ENCODE peak calls at places on chromosomes 4 and X, in five cellular contexts. X is upper lobe of left lung; B is CD4-positive, alpha-beta T cell; D is fibroblast of pulmonary artery; Y is Calu3. W is an unnamed sample.

GRCh38 chr4:80268081-80268823 is 1.8 kb downstream of the FGF5 start:
- DNase-seq in Y (no peak), B (no peak), D (peak; percentile 39), X (no peak), W (no peak)

GRCh38 chr4:55169352-55169959 is 44.1 kb upstream of the KDR start:
- DNase-seq in D (peak; percentile 52), B (no peak), X (peak; percentile 42), Y (peak; percentile 48), W (peak; percentile 37)

GRCh38 chrX:345020-345925 is 26.7 kb upstream of the GTPBP6 start:
- DNase-seq in Y (no peak), B (no peak), D (no peak), X (no peak), W (no peak)

GRCh38 chr4:17038510-17039176 is 140.2 kb upstream of the LDB2 start:
- DNase-seq in Y (peak; percentile 26), B (no peak), D (peak; percentile 29), X (no peak), W (no peak)

GRCh38 chrX:43481601-43482000 is 174.5 kb upstream of the MAOA start:
- DNase-seq in B (no peak), Y (no peak), X (no peak), D (no peak), W (peak; percentile 2)

GRCh38 chrX:115378471-115378870 is 89.0 kb downstream of the LUZP4 start:
- DNase-seq in Y (no peak), B (no peak), D (peak; percentile 74), X (no peak), W (no peak)

GRCh38 chr4:163606885-163607284 is 112.4 kb downstream of the TMA16 start:
- DNase-seq in X (no peak), Y (no peak), D (no peak), B (no peak), W (no peak)

GRCh38 chrX:78540171-78540570 is 119.0 kb downstream of the RTL3 start:
- DNase-seq in B (no peak), D (peak; percentile 26), X (no peak), Y (no peak), W (no peak)

GRCh38 chrX:153378607-153379006 is 22.5 kb downstream of the PNMA6E start:
- DNase-seq in D (no peak), Y (no peak), X (no peak), B (no peak), W (no peak)

GRCh38 chrX:108735087-108735679 is 1.2 kb downstream of the IRS4 start:
- DNase-seq in B (no peak), D (no peak), X (no peak), Y (no peak), W (no peak)

GRCh38 chr4:77960367-77960766 is 96.8 kb upstream of the FRAS1 start:
- DNase-seq in D (no peak), Y (no peak), B (no peak), X (no peak), W (no peak)

GRCh38 chr4:177596035-177596434 is 153.8 kb upstream of the AGA start:
- DNase-seq in D (peak; percentile 55), Y (peak; percentile 62), B (no peak), X (no peak), W (no peak)

GRCh38 chrX:119676949-119677653 is 15.9 kb downstream of the SEPTIN6 start:
- DNase-seq in B (no peak), Y (no peak), X (no peak), D (no peak), W (no peak)

GRCh38 chr4:94256833-94257232 is 49.2 kb downstream of the SMARCAD1 start:
- DNase-seq in B (no peak), D (peak; percentile 19), X (no peak), Y (no peak), W (no peak)

GRCh38 chr4:6763330-6763851 is 19.1 kb upstream of the KIAA0232 start:
- DNase-seq in X (no peak), D (no peak), Y (no peak), B (no peak), W (no peak)

GRCh38 chr4:88106205-88106604 is 52.2 kb downstream of the ABCG2 start:
- DNase-seq in B (no peak), Y (no peak), D (peak; percentile 32), X (no peak), W (no peak)

GRCh38 chr4:184283659-184284335 is 66.1 kb upstream of the ENPP6 start:
- DNase-seq in X (no peak), Y (no peak), B (no peak), D (no peak), W (no peak)

GRCh38 chr4:184280591-184281071 is 63.0 kb upstream of the ENPP6 start:
- DNase-seq in D (no peak), B (no peak), Y (no peak), X (no peak), W (no peak)

GRCh38 chr4:184282895-184283654 is 65.4 kb upstream of the ENPP6 start:
- DNase-seq in B (no peak), Y (no peak), X (no peak), D (no peak), W (no peak)

GRCh38 chr4:184281231-184282139 is 63.8 kb upstream of the ENPP6 start:
- DNase-seq in D (no peak), Y (no peak), X (no peak), B (no peak), W (no peak)

DNA sequence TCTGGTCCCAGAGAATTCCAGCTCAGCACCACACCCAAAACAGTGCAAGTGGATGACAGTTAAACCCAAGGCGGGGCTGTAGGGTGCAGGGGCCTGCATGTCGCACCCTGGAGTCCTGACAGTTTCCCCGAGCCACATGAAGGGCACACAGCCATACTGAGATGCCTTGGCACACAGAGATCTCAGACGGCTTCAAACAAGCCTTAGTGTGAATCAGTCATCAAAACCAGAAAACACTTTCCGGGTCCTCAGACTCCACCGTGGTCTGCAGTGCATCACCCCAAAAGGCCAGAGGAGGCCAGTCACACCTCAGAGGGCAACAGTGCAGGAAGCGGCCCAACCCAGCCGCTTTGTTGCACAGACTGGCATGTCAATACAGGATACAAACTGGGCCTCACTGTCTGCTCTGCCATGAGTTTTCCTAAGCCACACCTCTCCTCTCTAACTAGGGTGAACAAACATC is 64.6 kb upstream of the ENPP6 start:
- DNase-seq in D (no peak), B (peak; percentile 11), X (peak; percentile 68), Y (peak; percentile 66), W (no peak)
- TF ChIP-seq CTCF in D (no peak), B (no peak), X (peak; percentile 57), Y (no peak), W (peak; percentile 25)

GRCh38 chr4:35939746-35940145 is 304.6 kb downstream of the ARAP2 start:
- DNase-seq in D (no peak), X (no peak), Y (no peak), B (no peak), W (no peak)

GRCh38 chr4:35934370-35934981 is 309.8 kb downstream of the ARAP2 start:
- DNase-seq in Y (no peak), X (no peak), B (no peak), D (peak; percentile 44), W (no peak)
- TF ChIP-seq CTCF in Y (no peak), X (peak; percentile 25), B (peak; percentile 65), D (peak; percentile 53), W (peak; percentile 84)

GRCh38 chr4:56425518-56425917 is 9.9 kb downstream of the PPAT start:
- DNase-seq in X (no peak), B (no peak), Y (no peak), D (no peak), W (no peak)

GRCh38 chr4:56424176-56424575 is 11.2 kb downstream of the PPAT start:
- DNase-seq in B (no peak), X (no peak), Y (no peak), D (no peak), W (no peak)

GRCh38 chr4:56430203-56430602 is 5.2 kb downstream of the PPAT start:
- DNase-seq in Y (no peak), X (no peak), D (no peak), B (no peak), W (no peak)

GRCh38 chr4:56426273-56426672 is 9.1 kb downstream of the PPAT start:
- DNase-seq in D (no peak), X (no peak), B (no peak), Y (no peak), W (no peak)

DNA sequence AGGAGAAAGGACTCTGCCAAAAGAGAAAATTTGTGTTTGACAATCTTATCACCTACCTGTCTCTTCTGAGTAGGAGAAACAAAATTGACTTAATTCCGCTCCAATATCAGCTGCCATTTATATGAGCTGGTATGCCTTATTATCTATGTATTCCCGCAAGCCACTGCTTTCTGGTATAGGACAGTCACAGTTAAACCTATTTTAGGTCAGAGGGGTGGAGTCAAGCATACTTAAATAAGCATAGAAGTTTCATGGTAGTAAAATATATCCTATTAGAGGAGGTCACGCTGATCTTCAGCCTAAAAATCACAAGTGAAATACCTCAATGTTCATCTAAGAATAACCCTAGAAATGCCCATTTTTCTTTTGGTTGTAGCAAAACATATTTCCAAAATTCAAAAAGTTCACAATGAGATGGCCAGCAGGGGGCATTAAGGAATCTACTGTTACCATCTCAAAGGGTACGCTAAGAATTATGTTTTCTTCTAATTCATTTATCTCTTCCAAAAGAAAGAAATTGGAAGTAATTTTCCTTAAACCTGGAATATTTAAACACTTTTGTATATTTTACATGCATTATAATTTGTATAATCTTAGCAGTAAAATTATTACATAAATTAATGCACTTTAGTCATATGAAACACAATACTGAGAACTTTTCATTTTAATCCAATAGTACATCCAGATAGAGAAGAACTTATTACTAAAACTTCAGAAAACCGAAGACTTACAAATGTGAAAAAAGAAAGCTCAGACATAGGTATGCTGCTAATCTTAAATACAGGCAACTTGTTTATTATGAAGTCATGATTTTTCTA is 10.5 kb downstream of the PPAT start:
- DNase-seq in Y (peak; percentile 11), D (peak; percentile 67), B (peak; percentile 31), X (no peak), W (no peak)
- TF ChIP-seq CTCF in Y (no peak), D (peak; percentile 67), B (peak; percentile 86), X (peak; percentile 62), W (peak; percentile 77)

DNA sequence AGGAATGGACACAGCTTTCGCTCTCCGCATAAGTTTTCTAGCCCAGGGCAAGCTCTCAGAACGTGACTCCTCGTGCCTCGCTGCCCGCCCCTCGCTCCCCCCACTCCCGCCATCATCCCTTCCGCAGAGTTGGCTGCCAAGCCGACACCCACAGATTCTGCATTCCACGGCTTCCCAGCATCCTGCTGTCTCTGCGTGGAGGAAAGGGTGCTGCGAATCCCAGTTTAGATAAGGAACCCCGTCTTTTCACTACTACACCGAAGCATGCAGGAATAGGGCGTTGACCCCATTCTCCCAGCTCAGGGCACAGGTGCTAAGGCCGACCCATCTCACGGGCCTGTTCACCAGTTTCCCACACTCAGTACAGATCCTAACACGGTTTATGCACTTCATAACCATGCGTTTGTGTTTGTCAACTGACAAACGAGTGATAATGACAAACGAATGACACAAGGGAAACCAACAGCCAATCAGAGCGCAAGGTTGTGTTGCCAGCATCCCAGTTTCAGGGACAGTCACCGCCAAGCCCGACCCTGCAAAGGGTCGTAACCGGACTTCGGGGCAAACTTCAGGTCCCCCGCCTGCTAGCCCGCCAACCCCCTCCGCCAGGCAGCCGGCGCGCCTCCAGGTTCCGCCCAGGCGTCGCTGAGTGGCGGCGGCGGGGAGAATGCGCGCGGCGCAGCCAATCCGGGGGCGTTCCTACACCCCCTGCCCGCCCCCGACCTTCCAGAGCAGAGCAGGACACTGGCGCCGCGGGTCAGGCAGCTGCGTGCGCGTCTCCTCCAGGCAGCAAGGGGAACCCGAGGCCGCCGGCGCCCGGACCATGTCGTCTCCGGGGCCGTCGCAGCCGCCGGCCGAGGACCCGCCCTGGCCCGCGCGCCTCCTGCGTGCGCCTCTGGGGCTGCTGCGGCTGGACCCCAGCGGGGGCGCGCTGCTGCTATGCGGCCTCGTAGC is at the start of gene CYP2U1:
- DNase-seq in Y (peak; percentile 79), B (peak; percentile 54), X (peak; percentile 92), D (peak; percentile 75), W (peak; percentile 78)
- TF ChIP-seq CTCF in Y (no peak), B (no peak), X (peak; percentile 63), D (no peak), W (no peak)

GRCh38 chrX:8815460-8816065 is 14.4 kb upstream of the FAM9A start:
- DNase-seq in D (peak; percentile 53), Y (peak; percentile 45), B (peak; percentile 5), X (no peak), W (peak; percentile 58)
- TF ChIP-seq CTCF in D (peak; percentile 68), Y (peak; percentile 43), B (peak; percentile 69), X (peak; percentile 43), W (peak; percentile 85)

GRCh38 chrX:129741880-129742758 is 3.3 kb downstream of the XPNPEP2 start:
- DNase-seq in Y (no peak), D (no peak), X (no peak), B (no peak), W (peak; percentile 29)
- TF ChIP-seq CTCF in Y (no peak), D (no peak), X (no peak), B (no peak), W (no peak)

W was measured in neural crest cell.